ENCODE peak calls at places on chromosome 7, in five cellular contexts. Y, W, J, G and D are unnamed samples.

GRCh38 chr7:76997381-76998262 is 34.5 kb downstream of the SPDYE17 start:
- DNase-seq in Y (no peak), W (peak; percentile 22), J (no peak), G (peak; percentile 44), D (no peak)

GRCh38 chr7:102834999-102835398 is 77.8 kb upstream of the LRRC17 start:
- DNase-seq in W (no peak), G (no peak), Y (peak; percentile 36), J (peak; percentile 57), D (peak; percentile 91)

GRCh38 chr7:132742152-132742551 is 165.9 kb upstream of the PLXNA4 start:
- DNase-seq in Y (peak; percentile 13), G (no peak), W (no peak), J (no peak), D (peak; percentile 89)

GRCh38 chr7:2474813-2475677 is 1.2 kb downstream of the GRIFIN start:
- DNase-seq in W (peak; percentile 54), Y (no peak), G (peak; percentile 65), J (no peak), D (no peak)

GRCh38 chr7:76031964-76032363 is 15.8 kb downstream of the STYXL1 start:
- DNase-seq in Y (no peak), J (no peak), G (no peak), W (no peak), D (no peak)

GRCh38 chr7:6261699-6262098 is 10.7 kb downstream of the CYTH3 start:
- DNase-seq in W (no peak), J (no peak), G (peak; percentile 38), Y (no peak), D (no peak)

GRCh38 chr7:73833251-73833919 is 2.6 kb downstream of the CLDN4 start:
- DNase-seq in W (peak; percentile 50), Y (no peak), J (no peak), G (no peak), D (no peak)

GRCh38 chr7:2802082-2802481 is 42.0 kb downstream of the GNA12 start:
- DNase-seq in Y (no peak), G (no peak), J (no peak), W (no peak), D (peak; percentile 70)

GRCh38 chr7:134514663-134515062 is 12.7 kb upstream of the AKR1B10 start:
- DNase-seq in G (peak; percentile 68), W (peak; percentile 80), Y (peak; percentile 91), J (peak; percentile 13), D (peak; percentile 83)

GRCh38 chr7:13099197-13099795 is 411.9 kb downstream of the ARL4A start:
- DNase-seq in J (no peak), Y (no peak), W (no peak), G (no peak), D (peak; percentile 64)

GRCh38 chr7:159105845-159106614 is 38.6 kb downstream of the VIPR2 start:
- DNase-seq in J (no peak), W (no peak), Y (no peak), G (no peak), D (no peak)

GRCh38 chr7:157495594-157495993 is 158.8 kb downstream of the DNAJB6 start:
- DNase-seq in G (no peak), J (peak; percentile 32), Y (no peak), W (no peak), D (no peak)

GRCh38 chr7:150369740-150370501 is 1.3 kb downstream of the REPIN1 start:
- DNase-seq in J (no peak), Y (no peak), G (peak; percentile 39), W (peak; percentile 32), D (no peak)

GRCh38 chr7:107152011-107152410 is 16.8 kb upstream of the HBP1 start:
- DNase-seq in W (no peak), J (no peak), Y (no peak), G (no peak), D (peak; percentile 74)

GRCh38 chr7:46909601-46910051 is 672.3 kb downstream of the TNS3 start:
- DNase-seq in J (no peak), Y (no peak), W (no peak), G (no peak), D (peak; percentile 70)

GRCh38 chr7:127322351-127322750 is 69.6 kb upstream of the GRM8 start:
- DNase-seq in G (no peak), J (no peak), W (no peak), Y (no peak), D (no peak)

GRCh38 chr7:11552676-11553075 is 279.3 kb downstream of the THSD7A start:
- DNase-seq in J (no peak), Y (no peak), G (no peak), W (no peak), D (no peak)

GRCh38 chr7:42240416-42240815 is 3.4 kb upstream of the GLI3 start:
- DNase-seq in W (no peak), G (no peak), J (no peak), Y (no peak), D (no peak)

GRCh38 chr7:74587435-74588126 is 69.9 kb upstream of the GTF2I start:
- DNase-seq in Y (peak; percentile 96), W (peak; percentile 67), G (peak; percentile 87), J (peak; percentile 70), D (peak; percentile 89)

GRCh38 chr7:17679427-17679826 is 260.9 kb downstream of the SNX13 start:
- DNase-seq in Y (no peak), J (no peak), G (no peak), W (no peak), D (no peak)

GRCh38 chr7:101166603-101166908 is 1.2 kb upstream of the VGF start:
- DNase-seq in Y (no peak), W (no peak), G (peak; percentile 79), J (no peak), D (no peak)

GRCh38 chr7:131026297-131027003 is 292.4 kb upstream of the KLF14 start:
- DNase-seq in Y (no peak), G (no peak), J (no peak), W (no peak), D (peak; percentile 77)
- TF ChIP-seq RCOR1 in Y (no peak), G (no peak), J (no peak), W (no peak), D (no peak)

DNA sequence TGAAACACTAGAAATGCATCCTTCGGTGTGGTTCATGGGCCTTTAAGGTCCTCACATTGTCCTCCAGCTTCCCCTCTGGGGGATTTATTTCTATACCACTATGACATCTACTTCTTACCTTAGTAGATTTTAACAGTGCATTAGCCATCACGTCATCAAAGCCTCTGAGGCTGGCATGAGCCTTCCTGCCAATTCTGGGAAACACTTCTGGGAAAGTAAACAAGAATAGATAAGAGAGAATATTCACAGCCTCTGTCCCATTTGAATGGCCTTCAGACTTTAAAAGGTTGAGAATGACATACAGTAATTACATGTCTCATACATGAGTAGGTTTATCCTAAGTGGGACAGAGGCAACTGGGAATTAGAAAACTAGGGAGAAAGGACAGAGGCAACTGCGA is 89.7 kb downstream of the AMPH start:
- DNase-seq in G (no peak), J (no peak), Y (no peak), W (no peak), D (no peak)
- TF ChIP-seq RCOR1 in G (no peak), J (no peak), Y (no peak), W (no peak), D (no peak)

GRCh38 chr7:30226593-30227268 is 57.7 kb upstream of the ZNRF2 start:
- DNase-seq in W (no peak), Y (peak; percentile 58), G (peak; percentile 47), J (no peak), D (no peak)

GRCh38 chr7:30222519-30223213 is 61.7 kb upstream of the ZNRF2 start:
- DNase-seq in G (no peak), Y (no peak), W (no peak), J (no peak), D (no peak)

GRCh38 chr7:30225863-30226361 is 58.5 kb upstream of the ZNRF2 start:
- DNase-seq in G (peak; percentile 32), J (peak; percentile 79), W (no peak), Y (no peak), D (peak; percentile 8)

GRCh38 chr7:30224511-30225031 is 59.8 kb upstream of the ZNRF2 start:
- DNase-seq in J (peak; percentile 65), G (no peak), W (no peak), Y (no peak), D (peak; percentile 30)
- TF ChIP-seq RCOR1 in J (no peak), G (no peak), W (no peak), Y (no peak), D (no peak)

GRCh38 chr7:141976524-141977245 is 3.1 kb upstream of the TAS2R38 start:
- DNase-seq in W (no peak), Y (no peak), J (no peak), G (no peak), D (no peak)

GRCh38 chr7:141974831-141975230 is 1.3 kb upstream of the TAS2R38 start:
- DNase-seq in J (no peak), G (no peak), Y (no peak), W (no peak), D (no peak)

GRCh38 chr7:141973673-141974072 is at the start of gene TAS2R38:
- DNase-seq in J (no peak), Y (no peak), G (no peak), W (no peak), D (no peak)

GRCh38 chr7:141978351-141978750 is 4.8 kb upstream of the TAS2R38 start:
- DNase-seq in J (no peak), W (no peak), Y (no peak), G (no peak), D (no peak)

DNA sequence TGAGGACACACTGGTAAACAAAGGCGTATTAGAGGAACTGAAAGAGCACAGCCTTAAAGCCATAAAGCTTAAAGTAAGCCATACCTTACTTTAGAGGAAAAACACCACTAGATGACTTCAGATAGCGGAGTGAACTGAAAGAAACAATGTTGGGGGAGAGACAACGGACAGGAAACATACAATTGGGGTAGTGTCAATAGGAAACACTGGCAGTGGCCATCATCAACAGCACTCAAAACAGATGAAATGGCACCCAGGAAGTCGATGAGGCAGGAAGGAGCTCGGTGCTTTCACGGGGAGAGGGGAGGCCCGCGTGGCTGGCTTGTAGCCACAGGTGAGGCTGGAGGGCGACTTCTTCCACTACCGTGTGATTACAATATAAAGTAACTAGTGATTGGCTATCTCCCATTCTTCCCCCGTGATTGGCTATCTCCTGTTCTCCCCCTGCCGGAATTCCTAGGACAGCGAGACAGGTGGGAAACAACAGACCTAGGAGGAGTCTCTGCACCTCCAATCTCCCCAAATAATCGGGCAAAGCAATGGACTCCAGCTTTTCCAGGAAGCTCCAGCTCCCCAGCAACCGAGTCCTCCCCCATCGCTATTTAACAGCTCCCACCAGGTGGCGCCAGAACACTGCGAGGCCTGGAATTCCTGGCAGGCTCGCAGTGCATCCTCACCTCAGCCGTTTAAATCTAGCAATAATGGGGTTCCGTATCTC is 2.4 kb upstream of the TAS2R38 start:
- DNase-seq in W (peak; percentile 79), Y (peak; percentile 79), J (peak; percentile 7), G (peak; percentile 81), D (no peak)
- TF ChIP-seq RCOR1 in W (no peak), Y (no peak), J (no peak), G (peak; percentile 65), D (no peak)

GRCh38 chr7:70426249-70426880 is 705.6 kb upstream of the GALNT17 start:
- DNase-seq in G (peak; percentile 53), Y (no peak), J (no peak), W (no peak), D (no peak)
- TF ChIP-seq RCOR1 in G (no peak), Y (no peak), J (no peak), W (no peak), D (no peak)

GRCh38 chr7:104142147-104142546 is 65.7 kb downstream of the ORC5 start:
- DNase-seq in Y (no peak), J (no peak), G (no peak), W (no peak), D (no peak)
- TF ChIP-seq RCOR1 in Y (no peak), J (no peak), G (no peak), W (no peak), D (no peak)

GRCh38 chr7:151923097-151923876 is 33.0 kb upstream of the GALNTL5 start:
- DNase-seq in G (no peak), W (no peak), J (no peak), Y (no peak), D (no peak)
- TF ChIP-seq RCOR1 in G (no peak), W (no peak), J (no peak), Y (no peak), D (no peak)